ENCODE peak calls at places on chromosomes 12 and 14, in seven cellular contexts. W, S, E, D, B, V and M are unnamed samples.
A peak's percentile ranks its signal among the peaks of the same experiment; 100 is the strongest.

GRCh38 chr14:41986726-41987125 is 380.1 kb downstream of the LRFN5 start:
- DNase-seq in V (no peak), S (peak; percentile 1), W (no peak), B (no peak), D (no peak), E (no peak), M (no peak)

GRCh38 chr12:107480836-107481608 is 204.6 kb upstream of the PWP1 start:
- DNase-seq in V (no peak), B (no peak), E (no peak), D (no peak), S (no peak), W (no peak), M (no peak)

GRCh38 chr12:47188576-47189441 is 109.0 kb upstream of the AMIGO2 start:
- DNase-seq in D (no peak), E (no peak), V (no peak), W (no peak), S (no peak), B (no peak), M (no peak)

GRCh38 chr14:102811254-102811963 is 34.2 kb downstream of the TRAF3 start:
- DNase-seq in V (no peak), E (peak; percentile 14), S (no peak), D (no peak), B (no peak), W (no peak), M (no peak)

GRCh38 chr14:69328317-69328716 is 68.4 kb downstream of the GALNT16 start:
- DNase-seq in D (no peak), W (peak; percentile 67), B (no peak), S (no peak), V (no peak), E (no peak), M (no peak)

GRCh38 chr12:24751181-24751580 is 197.7 kb downstream of the BCAT1 start:
- DNase-seq in V (no peak), D (no peak), S (no peak), W (no peak), B (no peak), E (no peak), M (no peak)

GRCh38 chr14:104291123-104292000 is 153.0 kb downstream of the KIF26A start:
- DNase-seq in V (peak; percentile 12), S (no peak), D (no peak), B (peak; percentile 17), W (peak; percentile 63), E (no peak), M (no peak)

GRCh38 chr12:46430340-46430948 is 57.9 kb upstream of the SLC38A2 start:
- DNase-seq in E (peak; percentile 95), S (peak; percentile 94), W (no peak), D (peak; percentile 26), V (no peak), B (no peak), M (no peak)

GRCh38 chr14:54135804-54136280 is 179.2 kb upstream of the BMP4 start:
- DNase-seq in D (no peak), S (no peak), V (no peak), B (no peak), E (peak; percentile 89), W (no peak), M (no peak)

GRCh38 chr12:6266431-6267006 is 44.0 kb upstream of the PLEKHG6 start:
- DNase-seq in E (no peak), D (no peak), W (peak; percentile 37), B (no peak), V (no peak), S (no peak), M (no peak)

GRCh38 chr12:57101892-57102695 is 9.1 kb downstream of the STAT6 start:
- DNase-seq in S (no peak), V (no peak), W (peak; percentile 42), D (no peak), E (peak; percentile 99), B (no peak), M (no peak)

GRCh38 chr12:51077930-51078329 is 5.5 kb downstream of the CSRNP2 start:
- DNase-seq in V (no peak), W (no peak), B (peak; percentile 51), E (no peak), S (no peak), D (no peak), M (no peak)

GRCh38 chr12:74043343-74043742 is 494.3 kb upstream of the ATXN7L3B start:
- DNase-seq in S (no peak), B (no peak), D (no peak), E (no peak), W (no peak), V (no peak), M (no peak)

GRCh38 chr14:99790201-99790977 is 2.8 kb upstream of the EML1 start:
- DNase-seq in V (no peak), W (no peak), B (no peak), S (no peak), E (no peak), D (no peak), M (no peak)

GRCh38 chr12:58387199-58387598 is 445.8 kb downstream of the ATP23 start:
- DNase-seq in W (no peak), B (no peak), S (no peak), V (no peak), D (no peak), E (no peak), M (no peak)

GRCh38 chr14:103867020-103867419 is 19.6 kb upstream of the PPP1R13B start:
- DNase-seq in V (no peak), B (no peak), S (no peak), E (no peak), W (no peak), D (no peak), M (no peak)

GRCh38 chr14:66503532-66503931 is 4.4 kb upstream of the GPHN start:
- DNase-seq in V (no peak), W (no peak), B (no peak), E (no peak), D (no peak), S (no peak), M (no peak)

GRCh38 chr14:65239143-65239672 is 136.9 kb upstream of the MAX start:
- DNase-seq in B (no peak), D (no peak), V (no peak), S (no peak), W (no peak), E (peak; percentile 61), M (no peak)

GRCh38 chr14:65241125-65241752 is 138.9 kb upstream of the MAX start:
- DNase-seq in V (no peak), S (no peak), E (no peak), D (no peak), W (no peak), B (no peak), M (no peak)

GRCh38 chr14:65238456-65238855 is 136.1 kb upstream of the MAX start:
- DNase-seq in D (no peak), V (no peak), S (no peak), B (no peak), E (peak; percentile 85), W (no peak), M (no peak)

GRCh38 chr14:65237956-65238355 is 135.6 kb upstream of the MAX start:
- DNase-seq in S (no peak), V (no peak), E (peak; percentile 84), D (no peak), B (no peak), W (no peak), M (no peak)

GRCh38 chr14:65239897-65240296 is 137.6 kb upstream of the MAX start:
- DNase-seq in V (no peak), W (no peak), D (no peak), S (no peak), E (no peak), B (no peak), M (no peak)
- H3K4me1 ChIP-seq in V (peaks cover 32% of the 10 kb centered on the region), W (no peaks in the 10 kb centered on the region), D (peaks cover 16% of the 10 kb centered on the region), S (no peaks in the 10 kb centered on the region), E (peaks cover 81% of the 10 kb centered on the region), B (peaks cover 27% of the 10 kb centered on the region), M (peaks cover 16% of the 10 kb centered on the region)

DNA sequence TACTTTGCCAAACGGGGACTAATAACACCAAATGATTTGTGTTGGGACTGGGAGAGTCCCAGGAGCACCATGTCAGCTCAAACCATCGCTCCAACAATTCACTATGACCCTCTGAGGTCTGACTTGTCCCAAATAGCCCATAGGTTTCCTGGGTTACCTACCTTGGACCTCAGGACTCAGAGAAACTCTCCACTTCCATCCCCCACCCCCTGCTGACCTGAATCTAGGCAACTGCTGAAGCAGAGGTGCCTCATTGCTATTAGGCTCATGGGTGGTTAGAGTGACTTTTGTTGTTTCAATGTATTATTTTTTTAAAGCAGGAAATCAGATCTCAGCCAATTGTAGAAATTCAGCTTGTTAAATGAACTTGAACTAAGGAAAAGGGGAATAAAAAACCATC is 81.0 kb upstream of the SLC24A4 start:
- DNase-seq in W (no peak), D (no peak), E (no peak), B (no peak), V (no peak), S (no peak), M (no peak)
- H3K9me3 ChIP-seq in W (peaks cover 4% of the 10 kb centered on the region), D (peaks cover 11% of the 10 kb centered on the region), E (peaks cover 23% of the 10 kb centered on the region), B (no peaks in the 10 kb centered on the region), V (peaks cover 53% of the 10 kb centered on the region), S (no peaks in the 10 kb centered on the region), M (peaks cover 4% of the 10 kb centered on the region)

GRCh38 chr14:58151701-58152568 is at the start of gene ARMH4:
- DNase-seq in S (no peak), D (peak; percentile 87), V (peak; percentile 85), W (peak; percentile 94), E (peak; percentile 63), B (peak; percentile 92), M (peak; percentile 63)

GRCh38 chr14:58151264-58151700 is 731 bp downstream of the ARMH4 start:
- DNase-seq in W (no peak), S (no peak), D (no peak), V (no peak), E (peak; percentile 7), B (no peak), M (no peak)

GRCh38 chr14:58150243-58150805 is 1.7 kb downstream of the ARMH4 start:
- DNase-seq in E (no peak), V (no peak), W (no peak), D (no peak), S (no peak), B (no peak), M (no peak)

GRCh38 chr14:58146399-58146798 is 5.6 kb downstream of the ARMH4 start:
- DNase-seq in B (no peak), D (no peak), S (no peak), V (no peak), E (no peak), W (no peak), M (no peak)

GRCh38 chr14:58149196-58149595 is 2.8 kb downstream of the ARMH4 start:
- DNase-seq in D (no peak), V (no peak), S (no peak), B (no peak), W (no peak), E (no peak), M (no peak)
- H3K4me3 ChIP-seq in D (no peak overlapping the region), V (no peak overlapping the region), S (no peak overlapping the region), B (no peak overlapping the region), W (no peak overlapping the region), E (no peak overlapping the region), M (no peak overlapping the region)

GRCh38 chr12:1575287-1575798 is 19.0 kb downstream of the FBXL14 start:
- DNase-seq in W (no peak), E (no peak), D (no peak), S (no peak), V (no peak), B (no peak), M (no peak)

GRCh38 chr12:1572731-1573130 is 21.6 kb downstream of the FBXL14 start:
- DNase-seq in S (no peak), E (no peak), V (no peak), D (no peak), B (no peak), W (no peak), M (no peak)

GRCh38 chr12:1574863-1575254 is 19.5 kb downstream of the FBXL14 start:
- DNase-seq in D (no peak), S (no peak), W (no peak), V (no peak), B (no peak), E (no peak), M (no peak)

GRCh38 chr12:1575799-1576401 is 18.5 kb downstream of the FBXL14 start:
- DNase-seq in W (no peak), D (no peak), B (no peak), S (no peak), V (no peak), E (no peak), M (no peak)

GRCh38 chr12:1573960-1574862 is 20.2 kb downstream of the FBXL14 start:
- DNase-seq in E (no peak), B (no peak), V (no peak), W (no peak), D (no peak), S (no peak), M (no peak)
- H3K4me1 ChIP-seq in E (peaks cover 18% of the 10 kb centered on the region), B (peaks cover 26% of the 10 kb centered on the region), V (peaks cover 28% of the 10 kb centered on the region), W (peaks cover 3% of the 10 kb centered on the region), D (no peaks in the 10 kb centered on the region), S (peaks cover 31% of the 10 kb centered on the region), M (no peaks in the 10 kb centered on the region)